ENCODE peak calls at places on chromosome 18, in seven cellular contexts. S, K, N, Z, A, U and O are unnamed samples. For H3K4me1, the result is how much of the 10 kb centered on the place peaks cover.

GRCh38 chr18:11807233-11807632 is 44.0 kb upstream of the CHMP1B start:
- DNase-seq in A (no peak), N (no peak), Z (no peak), U (no peak), K (peak), S (no peak), O (no peak)

GRCh38 chr18:61551586-61551985 is 218.4 kb downstream of the CDH20 start:
- DNase-seq in S (no peak), A (no peak), N (peak), Z (peak), K (peak), U (peak), O (peak)

GRCh38 chr18:13464432-13465125 is 246.0 kb downstream of the LDLRAD4 start:
- DNase-seq in Z (no peak), A (peak), K (no peak), N (no peak), U (peak), S (no peak), O (peak)

GRCh38 chr18:10473152-10473551 is 18.7 kb downstream of the APCDD1 start:
- DNase-seq in A (no peak), N (no peak), U (no peak), Z (no peak), S (no peak), K (no peak), O (no peak)

GRCh38 chr18:59546164-59546563 is 151.1 kb downstream of the CCBE1 start:
- DNase-seq in S (no peak), A (no peak), K (no peak), U (no peak), Z (peak), N (no peak), O (no peak)

GRCh38 chr18:57002627-57003026 is 144.3 kb upstream of the BOD1L2 start:
- DNase-seq in N (no peak), S (no peak), Z (no peak), A (no peak), K (no peak), U (no peak), O (no peak)

GRCh38 chr18:49560277-49561126 is 1.4 kb upstream of the LIPG start:
- DNase-seq in S (no peak), Z (no peak), U (no peak), K (no peak), N (peak), A (no peak), O (peak)

GRCh38 chr18:46502444-46502843 is 154.6 kb downstream of the LOXHD1 start:
- DNase-seq in Z (no peak), U (no peak), S (no peak), A (no peak), K (no peak), N (no peak), O (no peak)

GRCh38 chr18:74493689-74494088 is 2.5 kb upstream of the CNDP2 start:
- DNase-seq in U (peak), K (peak), A (no peak), S (no peak), N (peak), Z (peak), O (peak)

GRCh38 chr18:475202-475624 is 25.3 kb downstream of the COLEC12 start:
- DNase-seq in K (peak), A (no peak), Z (peak), U (no peak), S (no peak), N (peak), O (no peak)

GRCh38 chr18:48816554-48816953 is 134.2 kb downstream of the SMAD7 start:
- DNase-seq in A (no peak), S (peak), N (no peak), Z (no peak), U (no peak), K (no peak), O (no peak)

GRCh38 chr18:60120231-60120630 is 220.4 kb downstream of the PMAIP1 start:
- DNase-seq in K (peak), A (no peak), N (no peak), U (no peak), S (no peak), Z (no peak), O (peak)

GRCh38 chr18:48385595-48385994 is 23.6 kb downstream of the ZBTB7C start:
- DNase-seq in N (no peak), S (no peak), A (no peak), Z (no peak), K (no peak), U (no peak), O (no peak)

GRCh38 chr18:63844254-63844653 is 43.3 kb upstream of the SERPINB2 start:
- DNase-seq in U (no peak), A (no peak), K (peak), N (no peak), Z (peak), S (no peak), O (no peak)

GRCh38 chr18:7369006-7369405 is 138.1 kb downstream of the LRRC30 start:
- DNase-seq in S (no peak), N (no peak), U (no peak), Z (no peak), K (no peak), A (no peak), O (no peak)

GRCh38 chr18:67402543-67402942 is 114.0 kb downstream of the DSEL start:
- DNase-seq in N (no peak), A (no peak), Z (peak), U (no peak), K (peak), S (no peak), O (no peak)

GRCh38 chr18:56516769-56517168 is 121.6 kb downstream of the TXNL1 start:
- DNase-seq in U (no peak), Z (no peak), S (no peak), K (peak), A (no peak), N (no peak), O (no peak)

GRCh38 chr18:48545690-48546365 is 7.0 kb downstream of the CTIF start:
- DNase-seq in Z (peak), U (no peak), K (no peak), N (peak), S (peak), A (peak), O (no peak)

GRCh38 chr18:11859282-11859797 is 8.1 kb downstream of the CHMP1B start:
- DNase-seq in N (no peak), S (no peak), A (no peak), K (peak), U (no peak), Z (no peak), O (no peak)

GRCh38 chr18:61597321-61597720 is 264.1 kb downstream of the CDH20 start:
- DNase-seq in Z (no peak), A (no peak), N (no peak), K (no peak), S (no peak), U (no peak), O (no peak)

GRCh38 chr18:1564793-1565192 is 660.1 kb downstream of the ADCYAP1 start:
- DNase-seq in N (no peak), K (no peak), Z (no peak), U (no peak), A (no peak), S (no peak), O (no peak)

GRCh38 chr18:21134895-21135294 is 23.3 kb upstream of the ROCK1 start:
- DNase-seq in U (peak), K (peak), Z (peak), A (no peak), N (no peak), S (no peak), O (no peak)

GRCh38 chr18:6836331-6836730 is 106.8 kb downstream of the ARHGAP28 start:
- DNase-seq in Z (no peak), U (no peak), K (peak), A (no peak), N (no peak), S (no peak), O (no peak)

GRCh38 chr18:22683196-22683676 is 249.9 kb upstream of the RBBP8 start:
- DNase-seq in N (peak), A (peak), Z (peak), S (peak), U (no peak), K (peak), O (peak)

GRCh38 chr18:9550413-9550812 is 63.9 kb downstream of the PPP4R1 start:
- DNase-seq in Z (no peak), N (no peak), S (no peak), U (no peak), K (no peak), A (no peak), O (no peak)

GRCh38 chr18:13272411-13272810 is 53.9 kb downstream of the LDLRAD4 start:
- DNase-seq in K (no peak), A (no peak), S (no peak), N (no peak), U (no peak), Z (no peak), O (no peak)

GRCh38 chr18:44181951-44182350 is 498.7 kb upstream of the SETBP1 start:
- DNase-seq in Z (peak), U (no peak), A (no peak), K (no peak), N (no peak), S (no peak), O (no peak)

GRCh38 chr18:44945847-44946490 is 265.3 kb downstream of the SETBP1 start:
- DNase-seq in U (no peak), K (no peak), S (no peak), A (no peak), N (no peak), Z (no peak), O (no peak)

GRCh38 chr18:2223859-2224258 is 347.4 kb downstream of the METTL4 start:
- DNase-seq in U (peak), Z (peak), A (no peak), K (peak), N (no peak), S (no peak), O (peak)

GRCh38 chr18:23487738-23488625 is 15.3 kb upstream of the RMC1 start:
- DNase-seq in K (peak), U (peak), S (peak), Z (peak), N (no peak), A (no peak), O (peak)

GRCh38 chr18:27964811-27965210 is 212.1 kb downstream of the CDH2 start:
- DNase-seq in Z (no peak), K (peak), A (no peak), S (no peak), N (no peak), U (no peak), O (no peak)

GRCh38 chr18:69974365-69974764 is 26.7 kb upstream of the CD226 start:
- DNase-seq in A (no peak), N (no peak), S (no peak), Z (peak), K (peak), U (no peak), O (no peak)

GRCh38 chr18:48949606-48950535 is 894 bp downstream of the SMAD7 start:
- DNase-seq in N (no peak), S (peak), K (peak), Z (peak), A (peak), U (peak), O (peak)

GRCh38 chr18:3255611-3256165 is 6.2 kb upstream of the MYL12B start:
- DNase-seq in Z (no peak), U (no peak), N (no peak), S (no peak), A (no peak), K (no peak), O (peak)

GRCh38 chr18:78765637-78766281 is 213.9 kb upstream of the SALL3 start:
- DNase-seq in A (no peak), U (no peak), S (no peak), Z (no peak), K (no peak), N (no peak), O (no peak)

GRCh38 chr18:78768221-78768620 is 211.4 kb upstream of the SALL3 start:
- DNase-seq in K (no peak), S (no peak), U (no peak), Z (no peak), A (no peak), N (no peak), O (no peak)

GRCh38 chr18:78768655-78769501 is 210.7 kb upstream of the SALL3 start:
- DNase-seq in Z (no peak), N (no peak), U (no peak), S (peak), A (no peak), K (no peak), O (no peak)

GRCh38 chr18:78766651-78767533 is 212.7 kb upstream of the SALL3 start:
- DNase-seq in A (no peak), S (no peak), Z (no peak), N (no peak), U (no peak), K (no peak), O (no peak)

DNA sequence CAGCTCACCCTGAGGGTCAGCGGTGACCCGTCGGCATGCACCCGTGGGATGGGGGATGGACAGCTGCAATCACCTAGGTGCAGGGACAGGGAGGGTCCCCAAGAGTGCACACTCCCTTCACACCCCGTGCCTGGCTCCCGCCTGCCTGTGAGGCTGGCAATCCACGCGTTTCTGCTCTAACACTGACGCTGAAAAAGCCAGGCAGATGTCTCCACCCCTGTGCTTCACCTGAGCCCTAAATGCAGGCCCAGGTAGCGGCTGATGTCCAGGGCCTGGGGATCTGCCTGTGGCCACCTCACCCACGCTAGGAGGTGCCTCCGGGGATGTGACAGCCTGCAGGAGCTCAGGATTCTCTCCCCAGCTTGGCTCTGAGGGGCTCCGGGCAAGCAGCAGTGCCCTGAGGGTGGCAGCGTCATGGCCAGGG is 212.0 kb upstream of the SALL3 start:
- DNase-seq in Z (no peak), S (no peak), U (no peak), A (no peak), N (no peak), K (no peak), O (no peak)
- H3K4me1 ChIP-seq in Z (under half), S (under half), U (under half), A (under half), N (under half), K (under half), O (under half)

GRCh38 chr18:40925071-40925541 is 1029.9 kb upstream of the PIK3C3 start:
- DNase-seq in S (no peak), Z (no peak), U (no peak), K (no peak), N (no peak), A (no peak), O (no peak)

GRCh38 chr18:40929389-40929788 is 1025.6 kb upstream of the PIK3C3 start:
- DNase-seq in S (no peak), N (no peak), A (no peak), K (no peak), U (no peak), Z (no peak), O (no peak)

DNA sequence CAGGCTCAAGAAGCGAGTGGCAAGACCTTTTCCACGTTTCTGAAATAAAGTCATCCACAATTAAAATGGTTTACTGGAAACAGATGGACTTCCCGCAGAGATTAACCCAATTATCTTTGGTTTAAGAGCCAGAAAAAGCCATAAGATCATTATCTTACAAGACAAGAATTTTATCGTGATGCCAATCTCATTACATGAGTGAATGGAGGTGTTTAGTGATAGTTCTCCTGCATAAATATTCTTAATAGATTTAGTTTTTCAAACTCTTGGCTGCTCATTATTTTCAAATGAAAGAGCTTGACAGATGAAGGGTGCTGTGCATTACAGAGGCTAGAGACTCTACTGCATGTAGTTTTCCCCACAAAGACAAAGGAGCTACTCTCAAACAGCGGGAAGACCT is 1028.4 kb upstream of the PIK3C3 start:
- DNase-seq in Z (no peak), U (no peak), S (no peak), A (no peak), N (no peak), K (no peak), O (no peak)
- H3K4me3 ChIP-seq in Z (no peak), U (no peak), S (no peak), A (no peak), N (no peak), K (no peak), O (no peak)

GRCh38 chr18:62760403-62760734 is 45.0 kb downstream of the PHLPP1 start:
- DNase-seq in Z (no peak), K (no peak), U (no peak), A (no peak), N (no peak), S (no peak), O (no peak)
- H3K4me1 ChIP-seq in Z (under half), K (half or more), U (under half), A (under half), N (under half), S (under half), O (under half)

DNA sequence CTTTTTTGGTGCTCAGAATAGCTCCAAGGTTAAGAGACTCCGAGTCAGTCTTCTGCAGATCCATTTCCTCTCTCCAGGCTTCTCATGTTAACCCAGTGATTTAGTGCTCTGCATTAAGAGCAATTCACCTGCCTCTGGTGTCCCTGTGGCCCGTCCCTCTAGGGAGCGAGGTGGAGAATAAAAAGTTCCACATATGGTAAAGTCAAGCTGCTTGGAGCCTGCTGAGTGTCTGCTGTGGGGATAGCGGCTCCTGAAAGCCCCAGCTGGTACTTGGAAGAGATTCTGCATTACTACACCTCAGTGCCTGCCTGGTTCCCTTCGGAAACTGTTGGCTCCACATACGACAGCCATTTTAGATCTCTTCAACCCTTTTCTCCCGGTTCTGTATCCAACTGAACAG is 184.0 kb downstream of the ZNF521 start:
- DNase-seq in N (no peak), U (no peak), A (no peak), S (no peak), K (no peak), Z (no peak), O (no peak)
- H3K4me3 ChIP-seq in N (no peak), U (no peak), A (no peak), S (no peak), K (no peak), Z (no peak), O (no peak)

GRCh38 chr18:77042583-77042982 is 90.0 kb downstream of the MBP start:
- DNase-seq in A (no peak), S (no peak), U (no peak), Z (no peak), N (no peak), K (no peak), O (no peak)
- H3K4me1 ChIP-seq in A (under half), S (under half), U (under half), Z (under half), N (under half), K (under half), O (under half)

DNA sequence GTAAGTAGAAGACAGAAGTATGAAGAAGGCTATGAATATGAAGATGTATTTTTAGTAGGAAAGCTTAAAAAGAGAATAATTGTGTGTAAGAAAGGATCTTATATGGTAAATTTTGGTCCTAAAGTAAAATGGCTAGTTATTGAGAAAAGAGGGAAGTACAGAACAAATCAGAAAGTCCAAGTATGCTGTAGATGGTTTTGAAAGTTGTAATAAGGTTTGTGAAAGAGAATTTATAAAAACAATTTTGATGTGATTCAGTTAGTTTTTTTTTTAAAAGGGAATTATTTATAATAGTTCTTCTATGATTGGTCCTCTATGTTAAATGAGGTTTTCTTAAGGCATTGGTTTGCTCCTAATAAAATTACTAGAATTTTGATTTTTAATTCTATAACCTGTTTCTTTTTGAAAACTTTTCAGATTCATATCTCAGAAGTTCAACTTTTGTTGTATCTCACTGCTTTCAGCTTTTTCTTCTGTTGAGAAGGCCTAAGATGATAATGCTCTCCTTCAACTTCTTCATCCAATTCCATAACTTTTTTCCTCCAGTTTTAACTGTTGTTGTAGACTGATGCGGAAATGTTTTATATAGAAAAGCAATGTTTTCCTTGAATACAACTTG is 322.7 kb downstream of the NOL4 start:
- DNase-seq in K (no peak), U (peak), Z (no peak), A (no peak), S (no peak), N (no peak), O (no peak)
- H3K4me3 ChIP-seq in K (no peak), U (no peak), Z (no peak), A (no peak), S (no peak), N (no peak), O (no peak)